ENCODE peak calls at places on chromosomes 4 and X, in five cellular contexts. H is WTC11, C is right atrium auricular region, G is AG09309, D is WERI-Rb-1. I is an unnamed sample.
A peak's percentile ranks its signal among the peaks of the same experiment; 100 is the strongest.

GRCh38 chr4:10259976-10260375 is 143.4 kb upstream of the WDR1 start:
- DNase-seq in H (no peak), C (no peak), G (no peak), D (no peak), I (no peak)

GRCh38 chr4:41748788-41749445 is 392 bp upstream of the PHOX2B start:
- DNase-seq in H (no peak), C (no peak), G (no peak), D (no peak), I (no peak)

GRCh38 chrX:38221391-38221929 is 789 bp upstream of the SRPX start:
- DNase-seq in H (no peak), C (no peak), G (no peak), D (no peak), I (no peak)

GRCh38 chrX:153944140-153944799 is at the start of gene RENBP:
- DNase-seq in H (peak; percentile 57), C (no peak), G (no peak), D (peak; percentile 60), I (no peak)

GRCh38 chr4:103008875-103009729 is 10.4 kb downstream of the SLC9B1 start:
- DNase-seq in H (no peak), C (no peak), G (peak; percentile 35), D (peak; percentile 22), I (peak; percentile 64)

GRCh38 chr4:169225058-169225751 is 45.6 kb downstream of the SH3RF1 start:
- DNase-seq in H (no peak), C (no peak), G (peak; percentile 88), D (no peak), I (no peak)

GRCh38 chr4:186651181-186651603 is 72.5 kb downstream of the FAT1 start:
- DNase-seq in H (no peak), C (no peak), G (no peak), D (no peak), I (no peak)

GRCh38 chrX:100072286-100072685 is 337.8 kb downstream of the PCDH19 start:
- DNase-seq in H (no peak), C (no peak), G (no peak), D (no peak), I (no peak)

GRCh38 chr4:142416711-142417275 is 429.3 kb downstream of the INPP4B start:
- DNase-seq in H (no peak), C (no peak), G (no peak), D (no peak), I (no peak)

GRCh38 chr4:159281781-159282180 is 178.9 kb downstream of the RAPGEF2 start:
- DNase-seq in H (no peak), C (no peak), G (no peak), D (no peak), I (no peak)

GRCh38 chr4:153467154-153467896 is 1.2 kb downstream of the TMEM131L start:
- DNase-seq in H (peak; percentile 71), C (no peak), G (no peak), D (peak; percentile 34), I (peak; percentile 90)

DNA sequence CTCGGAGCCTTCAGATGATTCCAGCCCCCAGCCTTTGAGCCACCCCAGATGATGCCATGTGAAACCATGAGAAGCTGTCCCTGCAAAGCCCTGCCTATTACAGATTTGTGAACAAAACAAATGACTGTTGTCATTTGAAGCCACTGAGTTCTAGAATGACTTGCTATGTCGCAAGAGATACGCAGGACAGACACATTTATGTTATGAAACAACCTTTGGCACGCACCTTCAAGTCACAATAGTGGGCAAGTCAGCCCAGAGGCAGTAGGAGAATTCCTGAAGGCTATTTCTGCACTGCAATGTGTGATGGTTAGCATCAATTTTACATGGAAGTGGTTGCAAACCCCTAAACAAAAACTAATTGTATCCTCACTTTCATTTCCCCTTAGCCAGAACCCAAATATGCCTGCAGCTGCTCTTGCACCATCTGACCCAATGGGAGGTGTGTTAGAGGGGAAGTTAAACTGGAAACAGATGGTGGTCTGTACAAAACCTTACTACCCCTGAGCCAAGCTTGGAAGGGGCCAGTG is 174.4 kb upstream of the ATP6AP2 start:
- DNase-seq in H (no peak), C (no peak), G (no peak), D (peak; percentile 37), I (no peak)
- TF ChIP-seq CTCF in H (no peak), C (no peak), G (no peak), D (no peak), I (no peak)

GRCh38 chr4:15681372-15682339 is at the start of gene FAM200B:
- DNase-seq in H (peak; percentile 100), C (peak; percentile 98), G (peak; percentile 89), D (peak; percentile 100), I (peak; percentile 99)
- TF ChIP-seq CTCF in H (no peak), C (no peak), G (peak; percentile 6), D (peak; percentile 23), I (no peak)

GRCh38 chrX:109926118-109926517 is 76.8 kb upstream of the TMEM164 start:
- DNase-seq in H (no peak), C (no peak), G (no peak), D (no peak), I (no peak)
- TF ChIP-seq CTCF in H (no peak), C (no peak), G (no peak), D (no peak), I (no peak)

GRCh38 chr4:53500552-53500951 is 90.7 kb downstream of the LNX1 start:
- DNase-seq in H (no peak), C (no peak), G (no peak), D (no peak), I (no peak)

GRCh38 chr4:53498712-53499111 is 92.6 kb downstream of the LNX1 start:
- DNase-seq in H (no peak), C (no peak), G (no peak), D (no peak), I (no peak)

GRCh38 chr4:53494851-53495250 is 96.4 kb downstream of the LNX1 start:
- DNase-seq in H (no peak), C (no peak), G (peak; percentile 72), D (no peak), I (no peak)

GRCh38 chr4:53499791-53500190 is 91.5 kb downstream of the LNX1 start:
- DNase-seq in H (no peak), C (no peak), G (no peak), D (no peak), I (no peak)

DNA sequence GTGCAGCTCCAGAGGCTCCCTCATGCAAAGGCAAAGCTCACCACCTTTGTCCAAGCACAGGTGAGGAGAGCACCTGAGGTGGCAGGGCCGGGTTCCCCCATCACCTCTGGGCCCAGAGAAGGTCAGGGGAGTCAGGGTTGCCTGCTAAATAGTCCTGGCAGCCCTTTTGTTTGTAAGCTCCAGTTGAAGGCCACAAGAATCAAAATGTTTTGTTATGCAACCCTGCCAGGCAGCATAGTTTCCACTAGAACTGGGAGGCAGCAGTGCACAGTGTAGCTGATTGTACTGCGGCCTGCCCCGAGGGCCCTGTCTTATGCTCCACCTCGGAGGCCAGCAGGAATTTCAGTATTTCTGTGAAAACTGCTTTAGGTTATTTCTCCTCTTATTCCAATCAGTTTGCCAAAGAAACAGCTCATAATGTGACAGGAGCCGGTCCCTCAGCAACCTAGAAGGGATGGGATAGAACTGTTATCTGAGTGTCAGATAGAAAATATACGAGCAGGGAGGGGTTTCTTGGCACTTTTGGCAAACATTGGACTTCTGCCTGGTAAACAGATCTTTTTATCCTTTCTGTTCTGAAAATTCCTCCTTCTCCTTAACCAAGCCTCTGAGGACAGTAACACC is 93.7 kb downstream of the LNX1 start:
- DNase-seq in H (peak; percentile 20), C (peak; percentile 80), G (no peak), D (no peak), I (no peak)
- TF ChIP-seq CTCF in H (no peak), C (no peak), G (peak; percentile 24), D (no peak), I (no peak)

GRCh38 chr4:1318488-1319213 is 28.4 kb upstream of the UVSSA start:
- DNase-seq in H (peak; percentile 71), C (no peak), G (no peak), D (peak; percentile 47), I (no peak)
- TF ChIP-seq CTCF in H (peak; percentile 52), C (no peak), G (peak; percentile 46), D (peak; percentile 70), I (no peak)

GRCh38 chr4:81404294-81404693 is 67.4 kb downstream of the RASGEF1B start:
- DNase-seq in H (no peak), C (no peak), G (no peak), D (peak; percentile 36), I (no peak)
- TF ChIP-seq CTCF in H (no peak), C (no peak), G (peak; percentile 25), D (peak; percentile 69), I (no peak)

DNA sequence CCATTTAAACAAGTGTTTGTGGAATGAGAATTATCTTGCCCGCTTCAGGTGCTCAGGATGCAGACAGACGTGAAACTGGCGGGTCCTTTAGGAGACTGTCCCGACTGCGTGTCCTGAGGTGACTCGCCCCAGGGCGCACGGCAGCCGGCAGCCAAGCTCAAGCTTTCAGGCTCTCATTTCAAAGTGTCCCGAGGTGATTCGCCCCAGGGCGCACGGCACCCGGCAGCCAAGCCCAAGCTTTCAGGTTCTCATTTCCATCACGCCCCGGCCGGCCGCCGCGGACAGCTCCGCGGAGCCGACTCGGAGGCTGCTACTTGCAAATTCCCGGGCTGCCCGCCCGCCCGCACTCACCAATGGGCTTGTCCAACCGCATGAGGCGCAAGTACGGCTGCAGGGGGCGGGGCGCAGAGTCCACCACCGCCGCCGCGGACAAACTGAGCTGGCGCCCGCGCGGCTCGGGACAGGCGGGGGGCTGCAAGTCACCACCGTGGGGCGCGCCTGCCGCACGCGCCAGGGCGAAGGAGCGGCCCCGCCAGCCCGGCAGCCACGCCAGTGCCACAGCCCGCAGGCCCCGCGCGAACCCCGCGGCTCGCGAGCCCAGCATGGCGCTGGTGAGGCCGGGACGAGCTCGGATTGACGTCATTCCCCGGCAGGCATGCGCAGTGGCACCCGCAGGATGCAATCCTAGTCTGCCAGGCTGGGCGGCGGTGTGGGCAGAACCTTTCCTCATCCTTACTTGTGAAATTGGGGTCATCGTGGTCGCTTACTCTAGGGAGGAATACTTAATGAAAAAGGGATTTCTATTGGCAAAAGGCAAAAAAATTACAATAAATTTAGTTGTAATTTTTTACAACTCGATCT is at the start of gene COQ2:
- DNase-seq in H (peak; percentile 94), C (peak; percentile 96), G (peak; percentile 84), D (peak; percentile 95), I (peak; percentile 90)
- TF ChIP-seq CTCF in H (no peak), C (no peak), G (no peak), D (no peak), I (peak; percentile 23)

GRCh38 chr4:123127218-123127617 is 204.8 kb upstream of the NUDT6 start:
- DNase-seq in H (no peak), C (no peak), G (no peak), D (no peak), I (no peak)
- TF ChIP-seq CTCF in H (no peak), C (peak; percentile 27), G (no peak), D (no peak), I (no peak)

DNA sequence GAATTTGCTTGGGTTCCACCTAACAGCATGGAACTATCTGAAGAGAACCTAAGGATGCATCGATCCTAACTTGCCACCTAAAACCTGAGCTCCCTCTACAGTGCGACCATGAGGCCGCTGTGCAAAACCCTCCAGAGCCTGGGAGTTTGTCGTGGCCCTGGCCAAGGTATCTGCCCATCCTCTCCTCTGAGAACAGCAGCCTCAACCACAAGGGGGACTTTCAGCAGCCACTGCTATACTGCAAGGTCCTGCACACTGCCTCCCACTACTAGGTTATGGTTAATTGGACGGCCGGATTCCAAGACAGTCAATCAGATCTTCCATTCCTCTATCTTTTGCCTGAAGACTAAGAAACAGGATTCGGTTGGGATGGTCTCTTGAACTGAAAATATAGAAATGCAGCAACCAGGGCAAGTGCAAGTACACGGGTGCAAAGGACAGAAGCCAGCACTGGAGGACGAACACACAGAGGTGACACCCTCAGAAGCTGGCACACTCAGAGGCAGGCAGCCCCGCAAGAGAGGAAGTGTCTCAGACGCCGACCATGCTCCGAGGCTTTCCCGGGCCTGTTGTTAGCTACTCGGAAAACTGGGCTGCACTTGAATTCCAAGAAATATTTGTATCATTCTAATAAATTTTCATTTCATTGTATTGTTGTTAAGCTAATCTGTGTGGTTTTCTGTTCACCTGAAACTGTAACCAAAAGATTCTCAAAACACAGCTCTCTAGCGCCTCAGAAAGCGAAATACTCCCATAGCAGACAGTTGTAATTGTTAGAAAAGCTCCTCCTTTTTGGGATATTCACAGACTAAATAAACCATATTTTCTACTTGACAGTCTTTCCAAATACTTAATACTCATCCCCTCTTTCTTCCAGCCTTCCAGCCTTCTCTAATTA is 63.3 kb downstream of the AFAP1 start:
- DNase-seq in H (peak; percentile 54), C (no peak), G (no peak), D (peak; percentile 53), I (no peak)
- TF ChIP-seq CTCF in H (no peak), C (no peak), G (peak; percentile 51), D (peak; percentile 52), I (no peak)